ENCODE peak calls at places on chromosomes 3 and 15, in six cellular contexts. One of them, this sample, is unnamed. For H3K4me1 and H3K27me3, the result is how much of the 10 kb centered on the place peaks cover.

GRCh38 chr3:123861081-123861836 is 22.9 kb downstream of the MYLK start:
- DNase-seq in tibial artery: no peak
- DNase-seq in right cardiac atrium: no peak
- DNase-seq in Panc1: no peak
- DNase-seq in uterus: no peak
- DNase-seq in neural progenitor cell: no peak
- DNase-seq in this sample: no peak

GRCh38 chr3:48064292-48064829 is 48.1 kb upstream of the MAP4 start:
- DNase-seq in tibial artery: no peak
- DNase-seq in Panc1: no peak
- DNase-seq in uterus: no peak
- DNase-seq in right cardiac atrium: no peak
- DNase-seq in neural progenitor cell: no peak
- DNase-seq in this sample: no peak

GRCh38 chr3:194296448-194296831 is 54.7 kb downstream of the CPN2 start:
- DNase-seq in neural progenitor cell: peak
- DNase-seq in Panc1: no peak
- DNase-seq in uterus: no peak
- DNase-seq in tibial artery: peak
- DNase-seq in right cardiac atrium: no peak
- DNase-seq in this sample: peak

GRCh38 chr15:69193948-69194827 is 33.8 kb downstream of the GLCE start:
- DNase-seq in Panc1: no peak
- DNase-seq in right cardiac atrium: no peak
- DNase-seq in uterus: no peak
- DNase-seq in neural progenitor cell: no peak
- DNase-seq in tibial artery: no peak
- DNase-seq in this sample: no peak

GRCh38 chr3:192514081-192514753 is 213.1 kb downstream of the FGF12 start:
- DNase-seq in tibial artery: no peak
- DNase-seq in right cardiac atrium: no peak
- DNase-seq in Panc1: no peak
- DNase-seq in neural progenitor cell: peak
- DNase-seq in uterus: no peak
- DNase-seq in this sample: no peak

GRCh38 chr3:40243056-40243455 is 66.5 kb upstream of the EIF1B start:
- DNase-seq in Panc1: no peak
- DNase-seq in tibial artery: no peak
- DNase-seq in uterus: no peak
- DNase-seq in neural progenitor cell: no peak
- DNase-seq in right cardiac atrium: no peak
- DNase-seq in this sample: no peak

GRCh38 chr3:150765949-150766720 is 3.2 kb upstream of the SIAH2 start:
- DNase-seq in tibial artery: no peak
- DNase-seq in right cardiac atrium: no peak
- DNase-seq in Panc1: no peak
- DNase-seq in neural progenitor cell: peak
- DNase-seq in uterus: no peak
- DNase-seq in this sample: no peak

GRCh38 chr15:77542491-77543001 is 90.2 kb downstream of the LINGO1 start:
- DNase-seq in uterus: no peak
- DNase-seq in neural progenitor cell: no peak
- DNase-seq in tibial artery: peak
- DNase-seq in Panc1: no peak
- DNase-seq in right cardiac atrium: no peak
- DNase-seq in this sample: peak

GRCh38 chr15:53833134-53833624 is 73.7 kb upstream of the WDR72 start:
- DNase-seq in right cardiac atrium: no peak
- DNase-seq in tibial artery: peak
- DNase-seq in Panc1: no peak
- DNase-seq in neural progenitor cell: no peak
- DNase-seq in uterus: peak
- DNase-seq in this sample: no peak

GRCh38 chr3:171561601-171562323 is 101.6 kb upstream of the TNIK start:
- DNase-seq in right cardiac atrium: no peak
- DNase-seq in uterus: no peak
- DNase-seq in tibial artery: no peak
- DNase-seq in neural progenitor cell: no peak
- DNase-seq in Panc1: no peak
- DNase-seq in this sample: no peak

GRCh38 chr15:81795899-81796298 is 249.9 kb downstream of the MEX3B start:
- DNase-seq in right cardiac atrium: no peak
- DNase-seq in Panc1: no peak
- DNase-seq in uterus: no peak
- DNase-seq in neural progenitor cell: no peak
- DNase-seq in tibial artery: no peak
- DNase-seq in this sample: no peak

GRCh38 chr15:83300826-83301225 is 16.4 kb upstream of the BNC1 start:
- DNase-seq in neural progenitor cell: no peak
- DNase-seq in tibial artery: no peak
- DNase-seq in Panc1: no peak
- DNase-seq in uterus: no peak
- DNase-seq in right cardiac atrium: no peak
- DNase-seq in this sample: no peak

GRCh38 chr15:41284425-41285177 is 47.8 kb downstream of the OIP5 start:
- DNase-seq in right cardiac atrium: no peak
- DNase-seq in neural progenitor cell: peak
- DNase-seq in Panc1: no peak
- DNase-seq in uterus: no peak
- DNase-seq in tibial artery: no peak
- DNase-seq in this sample: no peak

GRCh38 chr15:70762469-70763119 is 764 bp downstream of the UACA start:
- DNase-seq in neural progenitor cell: peak
- DNase-seq in right cardiac atrium: peak
- DNase-seq in tibial artery: peak
- DNase-seq in Panc1: no peak
- DNase-seq in uterus: peak
- DNase-seq in this sample: peak

GRCh38 chr3:93994056-93994455 is 14.1 kb downstream of the ARL13B start:
- DNase-seq in tibial artery: no peak
- DNase-seq in right cardiac atrium: no peak
- DNase-seq in Panc1: no peak
- DNase-seq in neural progenitor cell: no peak
- DNase-seq in uterus: no peak
- DNase-seq in this sample: no peak

GRCh38 chr3:129793356-129793755 is 100.2 kb downstream of the TMCC1 start:
- DNase-seq in neural progenitor cell: peak
- DNase-seq in Panc1: no peak
- DNase-seq in tibial artery: no peak
- DNase-seq in uterus: no peak
- DNase-seq in right cardiac atrium: no peak
- DNase-seq in this sample: no peak

GRCh38 chr15:67119238-67119846 is 53.9 kb downstream of the SMAD3 start:
- DNase-seq in tibial artery: peak
- DNase-seq in neural progenitor cell: no peak
- DNase-seq in right cardiac atrium: no peak
- DNase-seq in Panc1: no peak
- DNase-seq in uterus: no peak
- DNase-seq in this sample: peak

GRCh38 chr3:170836491-170836890 is 33.5 kb downstream of the RPL22L1 start:
- DNase-seq in neural progenitor cell: no peak
- DNase-seq in tibial artery: no peak
- DNase-seq in uterus: no peak
- DNase-seq in right cardiac atrium: no peak
- DNase-seq in Panc1: no peak
- DNase-seq in this sample: no peak

GRCh38 chr15:69924531-69924930 is 173.2 kb downstream of the TLE3 start:
- DNase-seq in neural progenitor cell: no peak
- DNase-seq in right cardiac atrium: no peak
- DNase-seq in tibial artery: no peak
- DNase-seq in Panc1: no peak
- DNase-seq in uterus: no peak
- DNase-seq in this sample: no peak

GRCh38 chr3:27312044-27312668 is 57.0 kb downstream of the NEK10 start:
- DNase-seq in right cardiac atrium: no peak
- DNase-seq in neural progenitor cell: peak
- DNase-seq in uterus: no peak
- DNase-seq in tibial artery: no peak
- DNase-seq in Panc1: peak
- DNase-seq in this sample: no peak

GRCh38 chr3:153165211-153165815 is 3.3 kb downstream of the RAP2B start:
- DNase-seq in Panc1: no peak
- DNase-seq in neural progenitor cell: no peak
- DNase-seq in tibial artery: no peak
- DNase-seq in right cardiac atrium: no peak
- DNase-seq in uterus: no peak
- DNase-seq in this sample: no peak

GRCh38 chr3:31077826-31078225 is 183.4 kb upstream of the GADL1 start:
- DNase-seq in tibial artery: no peak
- DNase-seq in right cardiac atrium: no peak
- DNase-seq in Panc1: no peak
- DNase-seq in uterus: no peak
- DNase-seq in neural progenitor cell: no peak
- DNase-seq in this sample: no peak

GRCh38 chr3:61793056-61793455 is 231.7 kb downstream of the PTPRG start:
- DNase-seq in tibial artery: no peak
- DNase-seq in uterus: no peak
- DNase-seq in neural progenitor cell: no peak
- DNase-seq in Panc1: no peak
- DNase-seq in right cardiac atrium: no peak
- DNase-seq in this sample: no peak
- H3K4me1 ChIP-seq in tibial artery: half or more
- H3K4me1 ChIP-seq in uterus: under half
- H3K4me1 ChIP-seq in neural progenitor cell: under half
- H3K4me1 ChIP-seq in Panc1: under half
- H3K4me1 ChIP-seq in right cardiac atrium: under half
- H3K4me1 ChIP-seq in this sample: under half

GRCh38 chr3:184380210-184380626 is 364 bp downstream of the CHRD start:
- DNase-seq in tibial artery: peak
- DNase-seq in right cardiac atrium: peak
- DNase-seq in neural progenitor cell: peak
- DNase-seq in Panc1: no peak
- DNase-seq in uterus: peak
- DNase-seq in this sample: peak

GRCh38 chr3:184382326-184383032 is 2.6 kb downstream of the CHRD start:
- DNase-seq in neural progenitor cell: no peak
- DNase-seq in uterus: no peak
- DNase-seq in tibial artery: peak
- DNase-seq in right cardiac atrium: no peak
- DNase-seq in Panc1: no peak
- DNase-seq in this sample: no peak

GRCh38 chr3:184383033-184383740 is 3.3 kb downstream of the CHRD start:
- DNase-seq in Panc1: no peak
- DNase-seq in right cardiac atrium: no peak
- DNase-seq in tibial artery: peak
- DNase-seq in neural progenitor cell: no peak
- DNase-seq in uterus: no peak
- DNase-seq in this sample: no peak

GRCh38 chr3:184380627-184381260 is 890 bp downstream of the CHRD start:
- DNase-seq in tibial artery: no peak
- DNase-seq in uterus: no peak
- DNase-seq in neural progenitor cell: no peak
- DNase-seq in Panc1: no peak
- DNase-seq in right cardiac atrium: no peak
- DNase-seq in this sample: peak

DNA sequence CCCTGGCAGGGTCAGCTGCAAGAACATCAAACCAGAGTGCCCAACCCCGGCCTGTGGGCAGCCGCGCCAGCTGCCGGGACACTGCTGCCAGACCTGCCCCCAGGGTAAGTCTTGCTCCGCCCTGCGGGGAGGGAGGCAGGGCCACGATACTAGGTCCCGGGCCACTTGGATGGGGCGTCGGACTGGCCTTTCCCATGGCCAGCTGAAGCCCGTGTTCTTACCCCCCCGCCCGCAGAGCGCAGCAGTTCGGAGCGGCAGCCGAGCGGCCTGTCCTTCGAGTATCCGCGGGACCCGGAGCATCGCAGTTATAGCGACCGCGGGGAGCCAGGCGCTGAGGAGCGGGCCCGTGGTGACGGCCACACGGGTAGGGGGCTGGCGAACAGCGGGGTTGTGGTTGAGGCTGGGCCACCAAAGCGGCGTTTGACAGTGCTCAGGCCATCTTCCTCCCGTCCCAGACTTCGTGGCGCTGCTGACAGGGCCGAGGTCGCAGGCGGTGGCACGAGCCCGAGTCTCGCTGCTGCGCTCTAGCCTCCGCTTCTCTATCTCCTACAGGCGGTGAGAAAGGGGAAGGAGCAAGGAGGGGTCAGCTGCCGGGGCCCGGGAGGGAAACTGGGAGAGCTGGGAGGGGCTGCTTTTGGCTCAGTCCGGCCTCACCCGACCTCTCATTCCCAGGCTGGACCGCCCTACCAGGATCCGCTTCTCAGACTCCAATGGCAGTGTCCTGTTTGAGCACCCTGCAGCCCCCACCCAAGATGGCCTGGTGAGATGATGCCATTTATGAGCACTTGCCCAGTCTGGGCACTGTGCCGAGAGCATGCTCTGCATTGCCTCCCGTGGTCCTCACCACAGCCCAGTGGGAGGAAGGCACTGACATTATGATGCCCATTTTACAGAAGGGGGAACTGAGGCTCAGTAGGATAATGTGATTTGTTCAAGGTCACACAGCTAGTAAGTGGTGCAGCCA is 1.7 kb downstream of the CHRD start:
- DNase-seq in uterus: no peak
- DNase-seq in Panc1: no peak
- DNase-seq in tibial artery: peak
- DNase-seq in neural progenitor cell: peak
- DNase-seq in right cardiac atrium: peak
- DNase-seq in this sample: peak
- H3K27me3 ChIP-seq in uterus: under half
- H3K27me3 ChIP-seq in Panc1: under half
- H3K27me3 ChIP-seq in tibial artery: under half
- H3K27me3 ChIP-seq in neural progenitor cell: under half
- H3K27me3 ChIP-seq in right cardiac atrium: under half
- H3K27me3 ChIP-seq in this sample: under half

GRCh38 chr3:114214542-114215341 is 22.6 kb downstream of the ZNF80 start:
- DNase-seq in tibial artery: no peak
- DNase-seq in uterus: no peak
- DNase-seq in neural progenitor cell: no peak
- DNase-seq in right cardiac atrium: no peak
- DNase-seq in Panc1: no peak
- DNase-seq in this sample: no peak

GRCh38 chr3:114212646-114213045 is 24.7 kb downstream of the ZNF80 start:
- DNase-seq in uterus: no peak
- DNase-seq in Panc1: no peak
- DNase-seq in neural progenitor cell: no peak
- DNase-seq in right cardiac atrium: no peak
- DNase-seq in tibial artery: no peak
- DNase-seq in this sample: no peak

GRCh38 chr3:114213262-114213668 is 24.1 kb downstream of the ZNF80 start:
- DNase-seq in right cardiac atrium: no peak
- DNase-seq in neural progenitor cell: no peak
- DNase-seq in uterus: no peak
- DNase-seq in Panc1: no peak
- DNase-seq in tibial artery: no peak
- DNase-seq in this sample: no peak

GRCh38 chr3:114216186-114216970 is 21.0 kb downstream of the ZNF80 start:
- DNase-seq in neural progenitor cell: no peak
- DNase-seq in uterus: no peak
- DNase-seq in right cardiac atrium: no peak
- DNase-seq in Panc1: no peak
- DNase-seq in tibial artery: no peak
- DNase-seq in this sample: no peak

GRCh38 chr3:114213669-114214541 is 23.5 kb downstream of the ZNF80 start:
- DNase-seq in neural progenitor cell: no peak
- DNase-seq in uterus: no peak
- DNase-seq in tibial artery: no peak
- DNase-seq in Panc1: no peak
- DNase-seq in right cardiac atrium: no peak
- DNase-seq in this sample: no peak
- H3K4me1 ChIP-seq in neural progenitor cell: under half
- H3K4me1 ChIP-seq in uterus: under half
- H3K4me1 ChIP-seq in tibial artery: under half
- H3K4me1 ChIP-seq in Panc1: under half
- H3K4me1 ChIP-seq in right cardiac atrium: under half
- H3K4me1 ChIP-seq in this sample: under half

GRCh38 chr3:184566441-184567414 is 5.1 kb downstream of the EPHB3 start:
- DNase-seq in tibial artery: no peak
- DNase-seq in neural progenitor cell: no peak
- DNase-seq in right cardiac atrium: no peak
- DNase-seq in uterus: no peak
- DNase-seq in Panc1: no peak
- DNase-seq in this sample: peak
- H3K27me3 ChIP-seq in tibial artery: under half
- H3K27me3 ChIP-seq in neural progenitor cell: half or more
- H3K27me3 ChIP-seq in right cardiac atrium: under half
- H3K27me3 ChIP-seq in uterus: under half
- H3K27me3 ChIP-seq in Panc1: under half
- H3K27me3 ChIP-seq in this sample: under half

This sample was measured in aorta.